ENCODE peak calls at places on chromosome 19, in six cellular contexts. One of them, this sample, is unnamed.

GRCh38 chr19:19385900-19386339 is 19.6 kb upstream of the GATAD2A start:
- DNase-seq in HepG2: no peak
- DNase-seq in transverse colon: no peak
- DNase-seq in upper lobe of left lung: peak; percentile 72
- DNase-seq in H1: peak; percentile 74
- DNase-seq in HCT116: no peak
- DNase-seq in this sample: no peak

GRCh38 chr19:39390460-39390758 is 497 bp downstream of the PAF1 start:
- DNase-seq in H1: no peak
- DNase-seq in HCT116: peak; percentile 84
- DNase-seq in transverse colon: peak; percentile 79
- DNase-seq in upper lobe of left lung: peak; percentile 74
- DNase-seq in HepG2: no peak
- DNase-seq in this sample: peak; percentile 91

GRCh38 chr19:13122275-13122878 is 4.3 kb downstream of the NACC1 start:
- DNase-seq in upper lobe of left lung: no peak
- DNase-seq in H1: no peak
- DNase-seq in HepG2: no peak
- DNase-seq in transverse colon: no peak
- DNase-seq in HCT116: no peak
- DNase-seq in this sample: no peak

GRCh38 chr19:19677579-19677978 is 8.9 kb downstream of the ZNF101 start:
- DNase-seq in H1: no peak
- DNase-seq in HepG2: no peak
- DNase-seq in HCT116: no peak
- DNase-seq in upper lobe of left lung: no peak
- DNase-seq in transverse colon: no peak
- DNase-seq in this sample: no peak

GRCh38 chr19:1650627-1651009 is 1.8 kb downstream of the TCF3 start:
- DNase-seq in HCT116: no peak
- DNase-seq in H1: no peak
- DNase-seq in transverse colon: no peak
- DNase-seq in HepG2: no peak
- DNase-seq in upper lobe of left lung: no peak
- DNase-seq in this sample: no peak

GRCh38 chr19:13044160-13044853 is 49.0 kb downstream of the NFIX start:
- DNase-seq in upper lobe of left lung: no peak
- DNase-seq in HepG2: no peak
- DNase-seq in H1: no peak
- DNase-seq in transverse colon: no peak
- DNase-seq in HCT116: no peak
- DNase-seq in this sample: no peak

GRCh38 chr19:55459950-55460657 is 1.3 kb downstream of the ISOC2 start:
- DNase-seq in upper lobe of left lung: no peak
- DNase-seq in HCT116: no peak
- DNase-seq in HepG2: peak; percentile 62
- DNase-seq in H1: no peak
- DNase-seq in transverse colon: no peak
- DNase-seq in this sample: no peak

GRCh38 chr19:50896591-50897190 is 14.5 kb downstream of the KLK4 start:
- DNase-seq in H1: no peak
- DNase-seq in transverse colon: no peak
- DNase-seq in HepG2: peak; percentile 26
- DNase-seq in upper lobe of left lung: no peak
- DNase-seq in HCT116: peak; percentile 60
- DNase-seq in this sample: no peak

GRCh38 chr19:14091885-14092462 is 1.4 kb upstream of the SAMD1 start:
- DNase-seq in HepG2: no peak
- DNase-seq in H1: peak; percentile 77
- DNase-seq in upper lobe of left lung: no peak
- DNase-seq in HCT116: no peak
- DNase-seq in transverse colon: no peak
- DNase-seq in this sample: no peak

GRCh38 chr19:19956431-19957075 is 55.8 kb downstream of the ZNF93 start:
- DNase-seq in upper lobe of left lung: no peak
- DNase-seq in HepG2: no peak
- DNase-seq in H1: peak; percentile 75
- DNase-seq in HCT116: no peak
- DNase-seq in transverse colon: no peak
- DNase-seq in this sample: no peak

GRCh38 chr19:2059422-2060201 is 8.6 kb upstream of the MKNK2 start:
- DNase-seq in HCT116: peak; percentile 83
- DNase-seq in transverse colon: peak; percentile 91
- DNase-seq in HepG2: peak; percentile 89
- DNase-seq in upper lobe of left lung: peak; percentile 94
- DNase-seq in H1: no peak
- DNase-seq in this sample: peak; percentile 89

GRCh38 chr19:36032251-36033104 is at the start of gene CLIP3:
- DNase-seq in transverse colon: peak; percentile 45
- DNase-seq in HepG2: no peak
- DNase-seq in HCT116: no peak
- DNase-seq in upper lobe of left lung: no peak
- DNase-seq in H1: peak; percentile 90
- DNase-seq in this sample: peak; percentile 92
- TF ChIP-seq CTCF in transverse colon: no peak
- TF ChIP-seq CTCF in HepG2: no peak
- TF ChIP-seq CTCF in HCT116: no peak
- TF ChIP-seq CTCF in upper lobe of left lung: no peak
- TF ChIP-seq CTCF in H1: no peak
- TF ChIP-seq CTCF in this sample: no peak

GRCh38 chr19:48508729-48509310 is 2.8 kb downstream of the LMTK3 start:
- DNase-seq in transverse colon: no peak
- DNase-seq in HepG2: no peak
- DNase-seq in upper lobe of left lung: no peak
- DNase-seq in HCT116: no peak
- DNase-seq in H1: no peak
- DNase-seq in this sample: no peak
- TF ChIP-seq POLR2AphosphoS5 in transverse colon: no peak
- TF ChIP-seq POLR2AphosphoS5 in HepG2: no peak
- TF ChIP-seq POLR2AphosphoS5 in upper lobe of left lung: no peak
- TF ChIP-seq POLR2AphosphoS5 in HCT116: no peak
- TF ChIP-seq POLR2AphosphoS5 in H1: no peak
- TF ChIP-seq POLR2AphosphoS5 in this sample: no peak

GRCh38 chr19:35247526-35248309 is 1.1 kb upstream of the LSR start:
- DNase-seq in upper lobe of left lung: peak; percentile 84
- DNase-seq in HepG2: peak; percentile 87
- DNase-seq in transverse colon: peak; percentile 94
- DNase-seq in HCT116: peak; percentile 95
- DNase-seq in H1: peak; percentile 91
- DNase-seq in this sample: no peak
- TF ChIP-seq CTCF in upper lobe of left lung: peak; percentile 47
- TF ChIP-seq CTCF in HepG2: peak; percentile 93
- TF ChIP-seq CTCF in transverse colon: peak; percentile 52
- TF ChIP-seq CTCF in HCT116: no peak
- TF ChIP-seq CTCF in H1: peak; percentile 77
- TF ChIP-seq CTCF in this sample: no peak

GRCh38 chr19:10924597-10924996 is 3.8 kb downstream of the YIPF2 start:
- DNase-seq in H1: no peak
- DNase-seq in HepG2: no peak
- DNase-seq in upper lobe of left lung: no peak
- DNase-seq in transverse colon: no peak
- DNase-seq in HCT116: no peak
- DNase-seq in this sample: no peak
- TF ChIP-seq POLR2AphosphoS5 in H1: no peak
- TF ChIP-seq POLR2AphosphoS5 in HepG2: no peak
- TF ChIP-seq POLR2AphosphoS5 in upper lobe of left lung: no peak
- TF ChIP-seq POLR2AphosphoS5 in transverse colon: no peak
- TF ChIP-seq POLR2AphosphoS5 in HCT116: no peak
- TF ChIP-seq POLR2AphosphoS5 in this sample: no peak

GRCh38 chr19:54373781-54374266 is 9.1 kb upstream of the LAIR1 start:
- DNase-seq in upper lobe of left lung: peak; percentile 74
- DNase-seq in HCT116: no peak
- DNase-seq in H1: no peak
- DNase-seq in transverse colon: no peak
- DNase-seq in HepG2: no peak
- DNase-seq in this sample: peak; percentile 66

GRCh38 chr19:54379187-54379678 is 14.5 kb upstream of the LAIR1 start:
- DNase-seq in HepG2: no peak
- DNase-seq in H1: no peak
- DNase-seq in upper lobe of left lung: no peak
- DNase-seq in transverse colon: no peak
- DNase-seq in HCT116: no peak
- DNase-seq in this sample: no peak

GRCh38 chr19:54380897-54381296 is 16.2 kb upstream of the LAIR1 start:
- DNase-seq in upper lobe of left lung: no peak
- DNase-seq in H1: no peak
- DNase-seq in HCT116: no peak
- DNase-seq in HepG2: no peak
- DNase-seq in transverse colon: no peak
- DNase-seq in this sample: no peak

GRCh38 chr19:54376610-54377009 is 11.9 kb upstream of the LAIR1 start:
- DNase-seq in upper lobe of left lung: no peak
- DNase-seq in transverse colon: no peak
- DNase-seq in H1: no peak
- DNase-seq in HepG2: no peak
- DNase-seq in HCT116: no peak
- DNase-seq in this sample: no peak
- TF ChIP-seq CTCF in upper lobe of left lung: no peak
- TF ChIP-seq CTCF in transverse colon: no peak
- TF ChIP-seq CTCF in H1: no peak
- TF ChIP-seq CTCF in HepG2: no peak
- TF ChIP-seq CTCF in HCT116: no peak
- TF ChIP-seq CTCF in this sample: no peak

GRCh38 chr19:48965806-48966540 is 864 bp downstream of the FTL start:
- DNase-seq in H1: peak; percentile 89
- DNase-seq in HCT116: peak; percentile 73
- DNase-seq in transverse colon: peak; percentile 90
- DNase-seq in upper lobe of left lung: peak; percentile 89
- DNase-seq in HepG2: peak; percentile 58
- DNase-seq in this sample: peak; percentile 94
- TF ChIP-seq POLR2AphosphoS5 in H1: peak; percentile 81
- TF ChIP-seq POLR2AphosphoS5 in HCT116: no peak
- TF ChIP-seq POLR2AphosphoS5 in transverse colon: peak; percentile 1
- TF ChIP-seq POLR2AphosphoS5 in upper lobe of left lung: peak; percentile 77
- TF ChIP-seq POLR2AphosphoS5 in HepG2: peak; percentile 4
- TF ChIP-seq POLR2AphosphoS5 in this sample: peak; percentile 20

DNA sequence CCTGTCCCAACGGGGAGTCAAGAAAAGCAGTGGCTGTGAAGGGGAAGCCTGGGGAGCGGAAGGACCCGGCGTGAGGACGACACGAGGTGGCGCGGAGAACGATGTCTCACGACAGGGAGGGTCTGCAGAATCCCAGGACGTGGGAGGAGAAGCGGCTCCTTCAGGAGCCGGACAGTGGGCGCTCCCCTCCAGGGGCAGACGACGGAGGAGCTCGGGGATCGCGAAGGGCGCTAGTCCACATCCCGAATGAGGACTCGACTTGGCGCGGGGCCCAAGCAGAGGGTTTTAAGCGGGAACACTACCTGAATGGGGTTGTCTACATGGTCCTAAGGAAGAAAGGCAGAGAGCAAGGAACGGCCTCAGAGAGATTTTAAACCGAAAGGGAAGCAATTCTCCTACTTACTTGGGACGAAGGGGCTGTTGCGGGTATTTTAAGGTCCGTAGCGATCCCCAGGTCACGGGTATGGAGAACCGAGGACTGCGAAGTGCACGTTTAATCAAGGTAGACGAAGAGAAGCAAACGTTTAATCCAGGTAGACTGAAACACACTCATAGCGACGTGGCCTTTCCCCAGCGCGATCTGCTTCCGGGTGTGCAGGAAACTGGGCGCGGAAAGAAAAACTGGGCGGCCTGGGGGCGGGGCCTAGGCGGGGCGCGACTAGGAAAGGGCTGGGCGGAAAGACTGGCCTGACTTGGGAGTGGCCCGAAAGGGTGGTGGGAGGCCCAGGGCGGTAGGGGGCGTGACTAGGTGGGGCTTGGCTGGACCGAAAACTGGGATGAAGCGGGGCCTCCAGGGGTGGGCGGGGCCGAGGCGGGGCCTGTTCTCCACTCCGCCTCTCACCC is at the start of gene ZNF841:
- DNase-seq in transverse colon: peak; percentile 94
- DNase-seq in upper lobe of left lung: peak; percentile 91
- DNase-seq in HepG2: peak; percentile 87
- DNase-seq in HCT116: no peak
- DNase-seq in H1: peak; percentile 99
- DNase-seq in this sample: peak; percentile 98
- TF ChIP-seq CTCF in transverse colon: no peak
- TF ChIP-seq CTCF in upper lobe of left lung: no peak
- TF ChIP-seq CTCF in HepG2: no peak
- TF ChIP-seq CTCF in HCT116: no peak
- TF ChIP-seq CTCF in H1: no peak
- TF ChIP-seq CTCF in this sample: no peak

This sample was measured in sigmoid colon.